ENCODE peak calls at places on chromosome 12, in six cellular contexts. R is A549, Z is GM13976, C is astrocyte of the spinal cord, X is stomach, M is prostate gland. O is an unnamed sample.
A peak's percentile ranks its signal among the peaks of the same experiment; 100 is the strongest.

GRCh38 chr12:77060136-77060882 is 5.1 kb downstream of the E2F7 start:
- DNase-seq in R (no peak), Z (peak; percentile 40), C (no peak), X (no peak), M (no peak), O (no peak)

GRCh38 chr12:26678697-26679660 is 154.0 kb downstream of the ITPR2 start:
- DNase-seq in R (no peak), Z (no peak), C (no peak), X (no peak), M (no peak), O (no peak)

GRCh38 chr12:52836042-52836466 is 1.9 kb upstream of the KRT79 start:
- DNase-seq in R (no peak), Z (no peak), C (peak; percentile 53), X (no peak), M (no peak), O (no peak)

GRCh38 chr12:125856366-125856765 is 791.1 kb downstream of the AACS start:
- DNase-seq in R (no peak), Z (no peak), C (no peak), X (no peak), M (no peak), O (no peak)

GRCh38 chr12:27424631-27425230 is 21.8 kb upstream of the SMCO2 start:
- DNase-seq in R (peak; percentile 37), Z (no peak), C (peak; percentile 75), X (no peak), M (peak; percentile 13), O (no peak)

GRCh38 chr12:31491819-31492598 is 98.9 kb downstream of the DENND5B start:
- DNase-seq in R (peak; percentile 29), Z (no peak), C (peak; percentile 88), X (no peak), M (peak; percentile 20), O (no peak)

GRCh38 chr12:114220311-114220710 is 185.6 kb downstream of the TBX5 start:
- DNase-seq in R (no peak), Z (no peak), C (no peak), X (no peak), M (no peak), O (no peak)

GRCh38 chr12:52132754-52133161 is 53.3 kb downstream of the SMIM41 start:
- DNase-seq in R (no peak), Z (no peak), C (no peak), X (no peak), M (no peak), O (no peak)

GRCh38 chr12:720231-720941 is 32.0 kb upstream of the WNK1 start:
- DNase-seq in R (no peak), Z (no peak), C (no peak), X (no peak), M (no peak), O (no peak)

GRCh38 chr12:45637706-45638105 is 91.8 kb upstream of the ARID2 start:
- DNase-seq in R (no peak), Z (no peak), C (peak; percentile 59), X (no peak), M (no peak), O (no peak)

GRCh38 chr12:117261267-117261666 is 71.0 kb upstream of the FBXO21 start:
- DNase-seq in R (no peak), Z (no peak), C (no peak), X (no peak), M (no peak), O (no peak)

GRCh38 chr12:94262228-94263010 is 114.0 kb downstream of the PLXNC1 start:
- DNase-seq in R (peak; percentile 30), Z (peak; percentile 74), C (peak; percentile 92), X (peak; percentile 68), M (peak; percentile 57), O (no peak)

GRCh38 chr12:64427988-64428387 is 23.8 kb downstream of the XPOT start:
- DNase-seq in R (no peak), Z (no peak), C (no peak), X (no peak), M (no peak), O (no peak)

GRCh38 chr12:122356192-122356635 is 66.3 kb downstream of the CLIP1 start:
- DNase-seq in R (peak; percentile 22), Z (peak; percentile 76), C (peak; percentile 77), X (peak; percentile 50), M (peak; percentile 19), O (peak; percentile 53)

GRCh38 chr12:69935651-69936100 is 110.6 kb downstream of the MYRFL start:
- DNase-seq in R (no peak), Z (no peak), C (no peak), X (no peak), M (no peak), O (peak; percentile 7)

GRCh38 chr12:87667378-87667777 is 361.8 kb downstream of the C12orf50 start:
- DNase-seq in R (no peak), Z (no peak), C (peak; percentile 51), X (no peak), M (no peak), O (no peak)

GRCh38 chr12:22722779-22723178 is 97.8 kb downstream of the ETNK1 start:
- DNase-seq in R (no peak), Z (no peak), C (no peak), X (no peak), M (no peak), O (no peak)

GRCh38 chr12:46455648-46456352 is 83.2 kb upstream of the SLC38A2 start:
- DNase-seq in R (no peak), Z (no peak), C (no peak), X (peak; percentile 46), M (peak; percentile 31), O (no peak)

GRCh38 chr12:54304187-54304810 is 3.5 kb upstream of the NFE2 start:
- DNase-seq in R (no peak), Z (no peak), C (no peak), X (peak; percentile 88), M (peak; percentile 27), O (peak; percentile 22)

GRCh38 chr12:95681210-95681765 is 109.3 kb downstream of the NTN4 start:
- DNase-seq in R (no peak), Z (no peak), C (no peak), X (no peak), M (no peak), O (no peak)

GRCh38 chr12:67910360-67911292 is 78.6 kb upstream of the IFNG-AS1 start:
- DNase-seq in R (peak; percentile 14), Z (no peak), C (peak; percentile 90), X (no peak), M (no peak), O (no peak)

GRCh38 chr12:28535216-28535615 is 345.0 kb downstream of the CCDC91 start:
- DNase-seq in R (no peak), Z (no peak), C (peak; percentile 46), X (no peak), M (no peak), O (no peak)

GRCh38 chr12:68375701-68376469 is 43.7 kb upstream of the MDM1 start:
- DNase-seq in R (no peak), Z (no peak), C (peak; percentile 38), X (no peak), M (no peak), O (no peak)

GRCh38 chr12:3045494-3045893 is 31.7 kb upstream of the TSPAN9 start:
- DNase-seq in R (no peak), Z (no peak), C (no peak), X (no peak), M (no peak), O (no peak)

GRCh38 chr12:3042826-3043225 is 34.4 kb upstream of the TSPAN9 start:
- DNase-seq in R (no peak), Z (no peak), C (no peak), X (no peak), M (no peak), O (no peak)

GRCh38 chr12:3043406-3043805 is 33.8 kb upstream of the TSPAN9 start:
- DNase-seq in R (no peak), Z (no peak), C (no peak), X (no peak), M (no peak), O (no peak)

GRCh38 chr12:3042394-3042793 is 34.8 kb upstream of the TSPAN9 start:
- DNase-seq in R (no peak), Z (peak; percentile 24), C (no peak), X (no peak), M (no peak), O (no peak)

GRCh38 chr12:3044141-3044630 is 33.0 kb upstream of the TSPAN9 start:
- DNase-seq in R (no peak), Z (peak; percentile 26), C (no peak), X (no peak), M (no peak), O (no peak)
- TF ChIP-seq CTCF in R (no peak), Z (no peak), C (no peak), X (no peak), M (no peak), O (no peak)

GRCh38 chr12:71141270-71141948 is 16.4 kb downstream of the TSPAN8 start:
- DNase-seq in R (no peak), Z (no peak), C (no peak), X (peak; percentile 29), M (no peak), O (no peak)

GRCh38 chr12:71139153-71139735 is 18.6 kb downstream of the TSPAN8 start:
- DNase-seq in R (no peak), Z (no peak), C (no peak), X (no peak), M (no peak), O (no peak)

GRCh38 chr12:71135812-71136176 is 22.0 kb downstream of the TSPAN8 start:
- DNase-seq in R (no peak), Z (no peak), C (no peak), X (no peak), M (no peak), O (no peak)

GRCh38 chr12:71135077-71135811 is 22.6 kb downstream of the TSPAN8 start:
- DNase-seq in R (no peak), Z (no peak), C (no peak), X (no peak), M (no peak), O (no peak)

GRCh38 chr12:71138011-71138410 is 19.8 kb downstream of the TSPAN8 start:
- DNase-seq in R (no peak), Z (no peak), C (no peak), X (no peak), M (no peak), O (no peak)
- TF ChIP-seq CTCF in R (no peak), Z (no peak), C (no peak), X (no peak), M (no peak), O (no peak)

GRCh38 chr12:90484130-90484529 is 470.8 kb downstream of the CCER1 start:
- DNase-seq in R (no peak), Z (no peak), C (no peak), X (no peak), M (no peak), O (no peak)
- TF ChIP-seq CTCF in R (no peak), Z (no peak), C (no peak), X (no peak), M (no peak), O (no peak)

DNA sequence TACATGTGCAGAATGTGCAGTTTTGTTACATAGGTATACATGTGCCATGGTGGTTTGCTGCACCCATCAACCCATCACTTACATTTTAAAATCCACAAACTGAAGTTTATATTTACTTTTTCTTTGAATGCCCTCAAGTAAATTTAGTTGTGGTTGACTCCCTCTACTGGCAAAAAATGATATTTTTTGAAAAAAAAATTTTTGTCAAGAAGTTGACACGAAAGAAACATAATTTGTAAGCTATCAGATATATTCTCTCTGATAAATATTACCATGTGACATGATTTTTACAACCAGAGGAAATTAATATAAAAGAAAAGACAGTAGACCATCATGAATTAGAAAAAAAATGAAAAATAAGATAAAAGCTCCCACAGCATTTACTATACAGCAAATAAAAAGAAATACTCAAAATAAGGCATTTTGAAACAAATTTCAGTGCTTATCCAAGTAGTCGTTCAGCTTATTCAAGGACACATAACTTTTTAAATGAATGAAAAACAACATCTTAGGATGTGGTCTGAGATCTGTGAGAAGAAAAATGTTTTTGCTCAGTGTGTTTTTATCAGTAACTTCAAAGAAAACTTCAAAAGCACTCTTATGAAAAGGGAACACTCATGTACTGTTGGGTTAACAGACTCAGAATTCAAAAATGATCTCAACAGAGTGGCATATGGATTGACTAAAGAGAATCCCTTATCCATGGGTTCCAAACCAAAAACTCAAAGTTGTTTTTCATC is 30.0 kb upstream of the GRIP1 start:
- DNase-seq in R (no peak), Z (no peak), C (peak; percentile 33), X (no peak), M (no peak), O (no peak)
- TF ChIP-seq CTCF in R (peak; percentile 42), Z (no peak), C (peak; percentile 47), X (no peak), M (peak; percentile 33), O (peak; percentile 91)